ENCODE peak calls at places on chromosomes 13 and 19, in eight cellular contexts. K is CD8-positive, alpha-beta T cell; B is right cardiac atrium; S is stomach; G is neuronal stem cell; Q is heart left ventricle; F is PC-3; V is fibroblast of lung. T is an unnamed sample.

GRCh38 chr13:90103099-90103784 is 1244.2 kb upstream of the MIR17HG start:
- DNase-seq in K (no peak), B (no peak), S (no peak), G (no peak), Q (no peak), F (no peak), V (no peak), T (no peak)

GRCh38 chr19:4503224-4504170 is 14.8 kb downstream of the PLIN4 start:
- DNase-seq in K (no peak), B (no peak), S (no peak), G (no peak), Q (no peak), F (no peak), V (no peak), T (no peak)

GRCh38 chr19:2302319-2303208 is 5.4 kb downstream of the LINGO3 start:
- DNase-seq in K (no peak), B (peak), S (peak), G (peak), Q (peak), F (no peak), V (peak), T (no peak)

GRCh38 chr13:101499406-101499805 is 46.9 kb downstream of the ITGBL1 start:
- DNase-seq in K (no peak), B (no peak), S (no peak), G (no peak), Q (no peak), F (peak), V (no peak), T (no peak)

GRCh38 chr19:6041991-6042421 is 64.1 kb upstream of the RANBP3 start:
- DNase-seq in K (no peak), B (no peak), S (no peak), G (no peak), Q (peak), F (no peak), V (no peak), T (peak)

GRCh38 chr19:43510713-43511112 is 6.2 kb upstream of the PHLDB3 start:
- DNase-seq in K (no peak), B (no peak), S (no peak), G (no peak), Q (no peak), F (no peak), V (no peak), T (no peak)

GRCh38 chr19:13164370-13165090 is 14.3 kb downstream of the IER2 start:
- DNase-seq in K (no peak), B (peak), S (peak), G (peak), Q (peak), F (peak), V (peak), T (peak)

GRCh38 chr13:33205804-33206221 is 79.7 kb downstream of the STARD13 start:
- DNase-seq in K (no peak), B (no peak), S (no peak), G (no peak), Q (no peak), F (no peak), V (peak), T (no peak)

GRCh38 chr13:100818706-100819105 is 144.1 kb upstream of the TMTC4 start:
- DNase-seq in K (no peak), B (no peak), S (peak), G (no peak), Q (no peak), F (no peak), V (peak), T (peak)

GRCh38 chr13:88031980-88032562 is 360.9 kb downstream of the SLITRK5 start:
- DNase-seq in K (no peak), B (no peak), S (no peak), G (no peak), Q (no peak), F (peak), V (peak), T (no peak)

GRCh38 chr19:39590265-39590664 is 12.1 kb upstream of the LGALS13 start:
- DNase-seq in K (no peak), B (no peak), S (no peak), G (peak), Q (no peak), F (no peak), V (peak), T (no peak)

GRCh38 chr19:13082192-13083007 is 20.3 kb downstream of the LYL1 start:
- DNase-seq in K (no peak), B (peak), S (no peak), G (no peak), Q (no peak), F (peak), V (peak), T (no peak)

GRCh38 chr13:96130818-96131217 is 40.9 kb downstream of the HS6ST3 start:
- DNase-seq in K (no peak), B (no peak), S (no peak), G (no peak), Q (no peak), F (no peak), V (no peak), T (no peak)

GRCh38 chr13:73201601-73202000 is 142.8 kb downstream of the KLF5 start:
- DNase-seq in K (no peak), B (no peak), S (no peak), G (no peak), Q (no peak), F (no peak), V (no peak), T (no peak)

GRCh38 chr19:3690551-3691371 is 9.5 kb downstream of the PIP5K1C start:
- DNase-seq in K (no peak), B (no peak), S (no peak), G (no peak), Q (no peak), F (no peak), V (no peak), T (no peak)

GRCh38 chr13:60574706-60575105 is 177.7 kb downstream of the TDRD3 start:
- DNase-seq in K (no peak), B (no peak), S (no peak), G (no peak), Q (no peak), F (no peak), V (no peak), T (no peak)

GRCh38 chr13:73610799-73611592 is 523.2 kb downstream of the KLF12 start:
- DNase-seq in K (no peak), B (no peak), S (no peak), G (no peak), Q (no peak), F (peak), V (no peak), T (no peak)

GRCh38 chr13:19586904-19587634 is 25.7 kb upstream of the TPTE2 start:
- DNase-seq in K (peak), B (peak), S (peak), G (no peak), Q (peak), F (peak), V (peak), T (no peak)

DNA sequence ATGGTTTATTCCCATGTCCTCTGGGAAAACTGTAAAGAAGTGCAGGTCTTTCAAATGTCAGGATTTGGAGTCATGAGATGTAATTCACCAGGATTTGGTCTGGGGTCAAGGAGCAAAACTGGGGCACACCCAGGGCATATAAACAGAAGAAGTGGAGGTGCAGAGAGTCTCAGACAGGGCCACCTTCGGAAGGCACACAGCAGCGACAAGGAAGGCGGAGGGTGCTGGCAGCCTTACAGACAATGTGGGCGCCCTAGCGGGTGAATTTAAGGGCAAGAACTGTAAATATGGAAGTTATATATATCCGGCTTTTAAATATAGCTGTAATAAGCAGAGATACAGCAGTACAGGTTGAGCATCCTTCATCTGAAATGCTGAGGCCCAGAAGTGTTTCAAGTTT is 31.2 kb downstream of the DHRS12 start:
- DNase-seq in K (no peak), B (no peak), S (no peak), G (no peak), Q (no peak), F (no peak), V (no peak), T (no peak)
- H3K27ac ChIP-seq in K (no peak), B (no peak), S (no peak), G (no peak), Q (no peak), F (no peak), V (no peak), T (peak)

GRCh38 chr19:19204181-19204580 is 967 bp upstream of the NR2C2AP start:
- DNase-seq in K (no peak), B (no peak), S (no peak), G (no peak), Q (no peak), F (peak), V (no peak), T (no peak)

GRCh38 chr19:19203012-19203856 is at the start of gene NR2C2AP:
- DNase-seq in K (peak), B (peak), S (peak), G (peak), Q (peak), F (peak), V (peak), T (peak)

GRCh38 chr19:19207637-19208582 is 3.8 kb upstream of the NCAN start:
- DNase-seq in K (no peak), B (peak), S (no peak), G (no peak), Q (no peak), F (no peak), V (no peak), T (no peak)

GRCh38 chr19:19206938-19207337 is 3.7 kb upstream of the NR2C2AP start:
- DNase-seq in K (no peak), B (peak), S (no peak), G (no peak), Q (no peak), F (no peak), V (no peak), T (no peak)

GRCh38 chr19:19205416-19206410 is 2.5 kb upstream of the NR2C2AP start:
- DNase-seq in K (no peak), B (peak), S (no peak), G (no peak), Q (no peak), F (no peak), V (no peak), T (no peak)
- H3K27ac ChIP-seq in K (no peak), B (no peak), S (no peak), G (no peak), Q (no peak), F (no peak), V (no peak), T (no peak)

GRCh38 chr19:51508059-51508733 is 6.6 kb upstream of the SIGLEC12 start:
- DNase-seq in K (no peak), B (no peak), S (no peak), G (no peak), Q (no peak), F (no peak), V (no peak), T (no peak)

GRCh38 chr19:51509823-51510660 is 8.4 kb upstream of the SIGLEC12 start:
- DNase-seq in K (no peak), B (no peak), S (no peak), G (no peak), Q (no peak), F (no peak), V (no peak), T (no peak)

GRCh38 chr19:51507640-51508058 is 6.0 kb upstream of the SIGLEC12 start:
- DNase-seq in K (no peak), B (no peak), S (no peak), G (no peak), Q (no peak), F (no peak), V (no peak), T (no peak)

GRCh38 chr19:51505904-51506303 is 4.3 kb upstream of the SIGLEC12 start:
- DNase-seq in K (no peak), B (no peak), S (no peak), G (no peak), Q (no peak), F (no peak), V (no peak), T (no peak)

GRCh38 chr19:51507209-51507608 is 5.6 kb upstream of the SIGLEC12 start:
- DNase-seq in K (no peak), B (no peak), S (no peak), G (no peak), Q (no peak), F (no peak), V (no peak), T (no peak)
- H3K27ac ChIP-seq in K (no peak), B (no peak), S (no peak), G (no peak), Q (no peak), F (no peak), V (no peak), T (no peak)

GRCh38 chr19:16159655-16160054 is 13.7 kb downstream of the CIB3 start:
- DNase-seq in K (no peak), B (no peak), S (no peak), G (no peak), Q (no peak), F (no peak), V (no peak), T (no peak)

GRCh38 chr19:16164222-16164890 is 9.0 kb downstream of the CIB3 start:
- DNase-seq in K (no peak), B (no peak), S (no peak), G (no peak), Q (no peak), F (no peak), V (no peak), T (no peak)

GRCh38 chr19:16160943-16161560 is 12.3 kb downstream of the CIB3 start:
- DNase-seq in K (no peak), B (no peak), S (no peak), G (no peak), Q (no peak), F (peak), V (peak), T (no peak)

GRCh38 chr19:16160445-16160942 is 12.8 kb downstream of the CIB3 start:
- DNase-seq in K (no peak), B (no peak), S (no peak), G (no peak), Q (no peak), F (no peak), V (no peak), T (no peak)

DNA sequence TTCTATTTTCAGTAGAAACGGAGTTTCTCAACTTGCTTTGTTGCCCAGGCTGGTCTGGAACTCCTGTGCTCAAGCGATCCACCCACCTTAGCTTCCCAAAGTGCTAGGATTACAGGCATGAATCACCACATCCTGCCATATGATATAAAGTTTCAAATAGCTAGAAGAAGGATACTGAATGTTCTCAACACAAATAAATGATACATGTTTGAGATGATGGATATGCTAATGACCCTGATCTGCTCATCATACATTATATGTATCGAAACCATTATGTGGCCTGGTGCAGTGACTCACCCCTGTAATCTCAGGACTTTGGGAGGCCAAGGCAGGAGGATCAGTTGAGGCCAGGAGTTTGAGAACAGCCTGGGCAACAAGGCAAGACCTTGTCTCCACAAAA is 11.5 kb downstream of the CIB3 start:
- DNase-seq in K (no peak), B (no peak), S (no peak), G (no peak), Q (no peak), F (peak), V (peak), T (no peak)
- H3K27ac ChIP-seq in K (no peak), B (no peak), S (no peak), G (no peak), Q (no peak), F (peak), V (no peak), T (no peak)

GRCh38 chr13:42876270-42876714 is 94.9 kb downstream of the FAM216B start:
- DNase-seq in K (no peak), B (no peak), S (no peak), G (no peak), Q (no peak), F (no peak), V (no peak), T (no peak)
- H3K27ac ChIP-seq in K (no peak), B (no peak), S (no peak), G (no peak), Q (no peak), F (peak), V (no peak), T (peak)

GRCh38 chr13:36516225-36516624 is 83.9 kb downstream of the CCNA1 start:
- DNase-seq in K (no peak), B (no peak), S (no peak), G (no peak), Q (no peak), F (no peak), V (no peak), T (no peak)

GRCh38 chr13:36519432-36519831 is 87.1 kb downstream of the CCNA1 start:
- DNase-seq in K (no peak), B (no peak), S (no peak), G (no peak), Q (no peak), F (no peak), V (no peak), T (no peak)

GRCh38 chr13:36518707-36519106 is 86.4 kb downstream of the CCNA1 start:
- DNase-seq in K (no peak), B (no peak), S (no peak), G (no peak), Q (no peak), F (no peak), V (no peak), T (no peak)

GRCh38 chr13:36515466-36515865 is 83.2 kb downstream of the CCNA1 start:
- DNase-seq in K (no peak), B (no peak), S (no peak), G (no peak), Q (no peak), F (no peak), V (no peak), T (no peak)

GRCh38 chr13:36520111-36520510 is 87.8 kb downstream of the CCNA1 start:
- DNase-seq in K (no peak), B (no peak), S (no peak), G (no peak), Q (no peak), F (no peak), V (peak), T (no peak)
- H3K27ac ChIP-seq in K (no peak), B (no peak), S (no peak), G (no peak), Q (no peak), F (no peak), V (no peak), T (no peak)

GRCh38 chr13:75329723-75330122 is 152.2 kb downstream of the TBC1D4 start:
- DNase-seq in K (no peak), B (no peak), S (no peak), G (no peak), Q (no peak), F (no peak), V (no peak), T (no peak)
- H3K27ac ChIP-seq in K (no peak), B (no peak), S (no peak), G (no peak), Q (no peak), F (no peak), V (no peak), T (no peak)

GRCh38 chr13:112983042-112983305 is 14.0 kb downstream of the MCF2L start:
- DNase-seq in K (no peak), B (no peak), S (no peak), G (no peak), Q (no peak), F (no peak), V (no peak), T (no peak)

GRCh38 chr13:112984501-112984900 is 15.5 kb downstream of the MCF2L start:
- DNase-seq in K (no peak), B (no peak), S (no peak), G (no peak), Q (no peak), F (no peak), V (no peak), T (no peak)

GRCh38 chr13:112982281-112983041 is 13.4 kb downstream of the MCF2L start:
- DNase-seq in K (no peak), B (peak), S (no peak), G (no peak), Q (no peak), F (no peak), V (no peak), T (no peak)

GRCh38 chr13:112984954-112985802 is 16.2 kb downstream of the MCF2L start:
- DNase-seq in K (no peak), B (peak), S (peak), G (no peak), Q (no peak), F (no peak), V (no peak), T (no peak)

GRCh38 chr13:112983428-112984196 is 14.6 kb downstream of the MCF2L start:
- DNase-seq in K (no peak), B (peak), S (no peak), G (no peak), Q (no peak), F (no peak), V (no peak), T (no peak)
- H3K27ac ChIP-seq in K (no peak), B (peak), S (peak), G (no peak), Q (peak), F (no peak), V (no peak), T (no peak)